ENCODE peak calls at places on chromosomes 11 and 22, in six cellular contexts. One of them, this sample, is unnamed.

GRCh38 chr22:44386386-44387035 is 73.8 kb upstream of the SHISAL1 start:
- DNase-seq in neuronal stem cell: no peak
- DNase-seq in T-helper 2 cell: no peak
- DNase-seq in NCI-H524 treated with DMSO at 0.1 percent for 48 hours: no peak
- DNase-seq in foreskin fibroblast: no peak
- DNase-seq in fibroblast of the aortic adventitia: no peak
- DNase-seq in this sample: peak; percentile 41

GRCh38 chr11:38460901-38461300 is 1862.9 kb upstream of the RAG2 start:
- DNase-seq in T-helper 2 cell: no peak
- DNase-seq in fibroblast of the aortic adventitia: peak; percentile 36
- DNase-seq in foreskin fibroblast: peak; percentile 73
- DNase-seq in NCI-H524 treated with DMSO at 0.1 percent for 48 hours: peak; percentile 1
- DNase-seq in neuronal stem cell: no peak
- DNase-seq in this sample: no peak

GRCh38 chr11:119101367-119101758 is 290 bp downstream of the DPAGT1 start:
- DNase-seq in foreskin fibroblast: no peak
- DNase-seq in neuronal stem cell: no peak
- DNase-seq in NCI-H524 treated with DMSO at 0.1 percent for 48 hours: no peak
- DNase-seq in fibroblast of the aortic adventitia: no peak
- DNase-seq in T-helper 2 cell: peak; percentile 41
- DNase-seq in this sample: no peak

GRCh38 chr11:16902979-16903378 is 111.2 kb downstream of the PLEKHA7 start:
- DNase-seq in foreskin fibroblast: no peak
- DNase-seq in neuronal stem cell: no peak
- DNase-seq in T-helper 2 cell: peak; percentile 61
- DNase-seq in NCI-H524 treated with DMSO at 0.1 percent for 48 hours: no peak
- DNase-seq in fibroblast of the aortic adventitia: no peak
- DNase-seq in this sample: no peak

GRCh38 chr11:120509346-120510053 is 2.0 kb upstream of the GRIK4 start:
- DNase-seq in foreskin fibroblast: peak; percentile 23
- DNase-seq in fibroblast of the aortic adventitia: no peak
- DNase-seq in NCI-H524 treated with DMSO at 0.1 percent for 48 hours: no peak
- DNase-seq in neuronal stem cell: no peak
- DNase-seq in T-helper 2 cell: no peak
- DNase-seq in this sample: peak; percentile 20

GRCh38 chr22:38724926-38725571 is 19.3 kb downstream of the GTPBP1 start:
- DNase-seq in T-helper 2 cell: peak; percentile 65
- DNase-seq in foreskin fibroblast: peak; percentile 67
- DNase-seq in NCI-H524 treated with DMSO at 0.1 percent for 48 hours: no peak
- DNase-seq in fibroblast of the aortic adventitia: peak; percentile 36
- DNase-seq in neuronal stem cell: no peak
- DNase-seq in this sample: peak; percentile 23

GRCh38 chr11:82703796-82704195 is 29.9 kb downstream of the FAM181B start:
- DNase-seq in foreskin fibroblast: no peak
- DNase-seq in neuronal stem cell: no peak
- DNase-seq in NCI-H524 treated with DMSO at 0.1 percent for 48 hours: no peak
- DNase-seq in fibroblast of the aortic adventitia: no peak
- DNase-seq in T-helper 2 cell: no peak
- DNase-seq in this sample: no peak

GRCh38 chr22:31800065-31800464 is 46.2 kb downstream of the DEPDC5 start:
- DNase-seq in NCI-H524 treated with DMSO at 0.1 percent for 48 hours: no peak
- DNase-seq in neuronal stem cell: no peak
- DNase-seq in foreskin fibroblast: peak; percentile 67
- DNase-seq in fibroblast of the aortic adventitia: peak; percentile 8
- DNase-seq in T-helper 2 cell: no peak
- DNase-seq in this sample: no peak

GRCh38 chr11:7467652-7468051 is 17.7 kb upstream of the OLFML1 start:
- DNase-seq in T-helper 2 cell: no peak
- DNase-seq in fibroblast of the aortic adventitia: no peak
- DNase-seq in NCI-H524 treated with DMSO at 0.1 percent for 48 hours: no peak
- DNase-seq in foreskin fibroblast: peak; percentile 47
- DNase-seq in neuronal stem cell: no peak
- DNase-seq in this sample: no peak

GRCh38 chr11:46239801-46240061 is 37.7 kb upstream of the CREB3L1 start:
- DNase-seq in neuronal stem cell: no peak
- DNase-seq in foreskin fibroblast: peak; percentile 76
- DNase-seq in NCI-H524 treated with DMSO at 0.1 percent for 48 hours: no peak
- DNase-seq in T-helper 2 cell: no peak
- DNase-seq in fibroblast of the aortic adventitia: peak; percentile 45
- DNase-seq in this sample: no peak

GRCh38 chr22:49303061-49303735 is 524.5 kb downstream of the BRD1 start:
- DNase-seq in T-helper 2 cell: no peak
- DNase-seq in neuronal stem cell: no peak
- DNase-seq in NCI-H524 treated with DMSO at 0.1 percent for 48 hours: no peak
- DNase-seq in fibroblast of the aortic adventitia: no peak
- DNase-seq in foreskin fibroblast: no peak
- DNase-seq in this sample: peak; percentile 23

GRCh38 chr22:19233189-19233661 is 54.7 kb upstream of the SLC25A1 start:
- DNase-seq in neuronal stem cell: no peak
- DNase-seq in foreskin fibroblast: no peak
- DNase-seq in T-helper 2 cell: no peak
- DNase-seq in fibroblast of the aortic adventitia: no peak
- DNase-seq in NCI-H524 treated with DMSO at 0.1 percent for 48 hours: no peak
- DNase-seq in this sample: no peak